ENCODE peak calls at places on chromosomes 11 and 22, in seven cellular contexts. Y is tibial nerve, N is aorta, Q is cardiac fibroblast, C is adipocyte, X is ascending aorta, Z is colonic mucosa. A is an unnamed sample.

GRCh38 chr11:44133335-44133946 is 38.0 kb downstream of the EXT2 start:
- DNase-seq in Y (no peak), N (no peak), Q (peak), C (peak), X (no peak), Z (no peak), A (peak)

GRCh38 chr11:3836903-3837302 is 3.9 kb downstream of the RHOG start:
- DNase-seq in Y (no peak), N (peak), Q (no peak), C (no peak), X (no peak), Z (no peak), A (no peak)

GRCh38 chr11:95788921-95789505 is 569 bp downstream of the FAM76B start:
- DNase-seq in Y (no peak), N (no peak), Q (peak), C (peak), X (no peak), Z (no peak), A (peak)

GRCh38 chr11:46472662-46472994 is 81.1 kb upstream of the CHRM4 start:
- DNase-seq in Y (no peak), N (no peak), Q (no peak), C (no peak), X (no peak), Z (peak), A (no peak)

GRCh38 chr11:124445646-124446139 is at the start of gene OR8B8:
- DNase-seq in Y (no peak), N (no peak), Q (no peak), C (no peak), X (no peak), Z (no peak), A (no peak)

GRCh38 chr22:49464024-49464423 is 363.6 kb downstream of the BRD1 start:
- DNase-seq in Y (no peak), N (no peak), Q (no peak), C (no peak), X (no peak), Z (no peak), A (no peak)

GRCh38 chr22:50027639-50028537 is 15.3 kb upstream of the IL17REL start:
- DNase-seq in Y (no peak), N (peak), Q (no peak), C (no peak), X (no peak), Z (no peak), A (peak)

GRCh38 chr11:95680169-95680929 is 109.2 kb downstream of the FAM76B start:
- DNase-seq in Y (no peak), N (no peak), Q (peak), C (peak), X (no peak), Z (no peak), A (no peak)

GRCh38 chr11:103013426-103013825 is 57.9 kb upstream of the MMP13 start:
- DNase-seq in Y (no peak), N (no peak), Q (peak), C (peak), X (no peak), Z (no peak), A (no peak)

GRCh38 chr22:48503035-48503625 is 1324.5 kb downstream of the BRD1 start:
- DNase-seq in Y (no peak), N (peak), Q (no peak), C (no peak), X (no peak), Z (no peak), A (no peak)

GRCh38 chr11:132610216-132610615 is 922.1 kb downstream of the OPCML start:
- DNase-seq in Y (no peak), N (no peak), Q (peak), C (no peak), X (no peak), Z (no peak), A (no peak)

GRCh38 chr11:72648737-72649136 is 25.5 kb downstream of the PDE2A start:
- DNase-seq in Y (no peak), N (no peak), Q (no peak), C (no peak), X (no peak), Z (no peak), A (no peak)

GRCh38 chr11:2781413-2782274 is 81.8 kb upstream of the KCNQ1OT1 start:
- DNase-seq in Y (peak), N (peak), Q (no peak), C (no peak), X (peak), Z (peak), A (peak)

GRCh38 chr11:69501891-69502860 is 20.7 kb downstream of the LINC01488 start:
- DNase-seq in Y (no peak), N (peak), Q (no peak), C (no peak), X (no peak), Z (no peak), A (no peak)

GRCh38 chr22:44584256-44584902 is 86.3 kb upstream of the RTL6 start:
- DNase-seq in Y (no peak), N (peak), Q (no peak), C (no peak), X (no peak), Z (no peak), A (peak)

GRCh38 chr22:46528121-46528610 is 9.3 kb downstream of the CELSR1 start:
- DNase-seq in Y (no peak), N (no peak), Q (peak), C (no peak), X (no peak), Z (peak), A (no peak)

GRCh38 chr22:35524966-35525686 is 15.5 kb upstream of the RASD2 start:
- DNase-seq in Y (no peak), N (no peak), Q (no peak), C (peak), X (no peak), Z (peak), A (no peak)

GRCh38 chr22:32448980-32449379 is 15.3 kb downstream of the BPIFC start:
- DNase-seq in Y (no peak), N (no peak), Q (no peak), C (no peak), X (no peak), Z (no peak), A (no peak)

GRCh38 chr11:24453129-24453723 is 43.6 kb upstream of the LUZP2 start:
- DNase-seq in Y (no peak), N (no peak), Q (no peak), C (no peak), X (no peak), Z (no peak), A (no peak)

GRCh38 chr11:13487661-13488030 is 8.2 kb downstream of the PTH start:
- DNase-seq in Y (no peak), N (no peak), Q (peak), C (peak), X (no peak), Z (peak), A (peak)

GRCh38 chr11:65558785-65559509 is 788 bp upstream of the LTBP3 start:
- DNase-seq in Y (no peak), N (peak), Q (peak), C (peak), X (no peak), Z (peak), A (peak)

GRCh38 chr22:36332623-36333331 is 55.0 kb downstream of the MYH9 start:
- DNase-seq in Y (no peak), N (no peak), Q (peak), C (no peak), X (no peak), Z (peak), A (peak)

GRCh38 chr11:1285876-1286275 is 23.6 kb downstream of the TOLLIP start:
- DNase-seq in Y (no peak), N (no peak), Q (no peak), C (no peak), X (no peak), Z (no peak), A (no peak)

GRCh38 chr11:18491924-18492323 is 34.8 kb downstream of the TSG101 start:
- DNase-seq in Y (no peak), N (no peak), Q (peak), C (peak), X (no peak), Z (no peak), A (no peak)

GRCh38 chr11:128552783-128553661 is 34.3 kb downstream of the ETS1 start:
- DNase-seq in Y (peak), N (no peak), Q (peak), C (peak), X (no peak), Z (no peak), A (no peak)

GRCh38 chr11:125923633-125924032 is 19.3 kb downstream of the DDX25 start:
- DNase-seq in Y (no peak), N (no peak), Q (no peak), C (no peak), X (no peak), Z (no peak), A (no peak)

GRCh38 chr11:76249195-76249741 is 43.0 kb upstream of the WNT11 start:
- DNase-seq in Y (no peak), N (no peak), Q (no peak), C (no peak), X (no peak), Z (peak), A (no peak)

GRCh38 chr11:84355911-84356310 is 1069.7 kb upstream of the CCDC90B start:
- DNase-seq in Y (no peak), N (no peak), Q (no peak), C (no peak), X (no peak), Z (no peak), A (no peak)

GRCh38 chr22:33461698-33462434 is 403.7 kb upstream of the SYN3 start:
- DNase-seq in Y (no peak), N (no peak), Q (no peak), C (no peak), X (no peak), Z (no peak), A (no peak)

GRCh38 chr22:50217543-50218152 is 16.8 kb downstream of the SELENOO start:
- DNase-seq in Y (no peak), N (no peak), Q (no peak), C (no peak), X (no peak), Z (no peak), A (peak)

GRCh38 chr22:24494535-24495364 is at the start of gene UPB1:
- DNase-seq in Y (no peak), N (no peak), Q (no peak), C (no peak), X (no peak), Z (no peak), A (peak)

GRCh38 chr22:48417143-48418070 is 1410.3 kb downstream of the BRD1 start:
- DNase-seq in Y (no peak), N (peak), Q (no peak), C (no peak), X (no peak), Z (no peak), A (peak)

GRCh38 chr11:124899376-124900145 is 1.9 kb upstream of the ROBO4 start:
- DNase-seq in Y (no peak), N (no peak), Q (peak), C (peak), X (no peak), Z (no peak), A (peak)

GRCh38 chr22:38497869-38498268 is 8.2 kb downstream of the DDX17 start:
- DNase-seq in Y (no peak), N (no peak), Q (no peak), C (no peak), X (no peak), Z (no peak), A (no peak)

GRCh38 chr22:38505595-38506117 is 455 bp downstream of the DDX17 start:
- DNase-seq in Y (peak), N (peak), Q (peak), C (peak), X (no peak), Z (peak), A (peak)

GRCh38 chr22:38504731-38505594 is 1.1 kb downstream of the DDX17 start:
- DNase-seq in Y (no peak), N (peak), Q (peak), C (peak), X (no peak), Z (peak), A (peak)

GRCh38 chr22:38503021-38503420 is 3.1 kb downstream of the DDX17 start:
- DNase-seq in Y (no peak), N (no peak), Q (no peak), C (no peak), X (no peak), Z (no peak), A (no peak)

GRCh38 chr22:38501797-38502672 is 4.1 kb downstream of the DDX17 start:
- DNase-seq in Y (no peak), N (no peak), Q (no peak), C (no peak), X (no peak), Z (no peak), A (no peak)
- H3K4me3 ChIP-seq in Y (no peak), N (no peak), Q (peak), C (peak), X (peak), Z (no peak), A (no peak)

GRCh38 chr11:117876049-117876340 is 463 bp downstream of the FXYD6 start:
- DNase-seq in Y (no peak), N (no peak), Q (no peak), C (no peak), X (no peak), Z (no peak), A (no peak)

GRCh38 chr11:117874910-117875396 is 1.5 kb downstream of the FXYD6 start:
- DNase-seq in Y (no peak), N (no peak), Q (no peak), C (no peak), X (no peak), Z (no peak), A (no peak)

GRCh38 chr11:117875397-117876048 is 935 bp downstream of the FXYD6 start:
- DNase-seq in Y (no peak), N (no peak), Q (no peak), C (no peak), X (no peak), Z (no peak), A (peak)

GRCh38 chr11:117877120-117877784 is 794 bp upstream of the FXYD6 start:
- DNase-seq in Y (no peak), N (no peak), Q (no peak), C (no peak), X (no peak), Z (no peak), A (peak)

GRCh38 chr11:117876341-117877119 is at the start of gene FXYD6:
- DNase-seq in Y (no peak), N (no peak), Q (no peak), C (peak), X (no peak), Z (peak), A (peak)
- H3K4me3 ChIP-seq in Y (peak), N (no peak), Q (no peak), C (peak), X (peak), Z (peak), A (peak)

GRCh38 chr11:61919113-61919840 is 1.9 kb upstream of the RAB3IL1 start:
- DNase-seq in Y (no peak), N (peak), Q (no peak), C (no peak), X (no peak), Z (peak), A (peak)

GRCh38 chr11:61917043-61917356 is 366 bp downstream of the RAB3IL1 start:
- DNase-seq in Y (no peak), N (no peak), Q (no peak), C (no peak), X (no peak), Z (peak), A (no peak)

GRCh38 chr11:61919841-61920631 is 2.7 kb upstream of the RAB3IL1 start:
- DNase-seq in Y (no peak), N (peak), Q (no peak), C (no peak), X (no peak), Z (no peak), A (peak)

GRCh38 chr11:61917357-61918109 is at the start of gene RAB3IL1:
- DNase-seq in Y (peak), N (peak), Q (peak), C (peak), X (no peak), Z (peak), A (peak)

GRCh38 chr11:61918251-61919112 is 1.1 kb upstream of the RAB3IL1 start:
- DNase-seq in Y (no peak), N (peak), Q (no peak), C (no peak), X (no peak), Z (peak), A (peak)
- H3K4me3 ChIP-seq in Y (no peak), N (no peak), Q (peak), C (peak), X (peak), Z (no peak), A (no peak)

GRCh38 chr11:62926669-62927455 is 5.7 kb upstream of the CHRM1 start:
- DNase-seq in Y (no peak), N (no peak), Q (no peak), C (no peak), X (no peak), Z (no peak), A (peak)
- H3K4me3 ChIP-seq in Y (peak), N (no peak), Q (no peak), C (peak), X (peak), Z (no peak), A (peak)

DNA sequence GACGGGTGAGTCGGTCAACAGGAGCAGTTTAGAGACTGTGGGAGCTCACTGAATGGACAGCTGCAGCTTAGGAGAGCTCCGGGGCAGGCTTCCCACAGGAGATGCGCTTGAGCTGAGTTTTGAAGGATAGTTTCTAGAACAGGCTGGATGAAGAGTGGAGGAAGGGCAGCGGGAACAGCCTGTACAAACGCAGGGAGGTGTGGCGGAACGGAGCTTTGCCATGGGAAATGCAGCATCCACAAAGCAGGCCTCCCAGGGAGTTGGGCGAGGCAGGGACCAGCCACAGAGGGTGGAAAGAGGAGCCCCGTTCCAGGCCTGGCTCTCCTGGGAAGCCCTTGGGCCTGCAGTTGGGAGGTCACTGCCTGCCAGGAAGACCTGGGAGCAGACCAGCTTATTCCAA is 26.8 kb upstream of the TEF start:
- DNase-seq in Y (no peak), N (no peak), Q (no peak), C (no peak), X (no peak), Z (no peak), A (no peak)
- H3K4me3 ChIP-seq in Y (no peak), N (no peak), Q (no peak), C (no peak), X (no peak), Z (no peak), A (no peak)

GRCh38 chr11:74641905-74642304 is 49.5 kb downstream of the POLD3 start:
- DNase-seq in Y (no peak), N (no peak), Q (no peak), C (peak), X (no peak), Z (no peak), A (no peak)
- H3K4me3 ChIP-seq in Y (no peak), N (no peak), Q (no peak), C (no peak), X (no peak), Z (no peak), A (no peak)

GRCh38 chr11:60959445-60959844 is 7.5 kb upstream of the SLC15A3 start:
- DNase-seq in Y (no peak), N (no peak), Q (peak), C (peak), X (no peak), Z (no peak), A (no peak)
- H3K4me3 ChIP-seq in Y (no peak), N (no peak), Q (no peak), C (no peak), X (no peak), Z (no peak), A (no peak)

DNA sequence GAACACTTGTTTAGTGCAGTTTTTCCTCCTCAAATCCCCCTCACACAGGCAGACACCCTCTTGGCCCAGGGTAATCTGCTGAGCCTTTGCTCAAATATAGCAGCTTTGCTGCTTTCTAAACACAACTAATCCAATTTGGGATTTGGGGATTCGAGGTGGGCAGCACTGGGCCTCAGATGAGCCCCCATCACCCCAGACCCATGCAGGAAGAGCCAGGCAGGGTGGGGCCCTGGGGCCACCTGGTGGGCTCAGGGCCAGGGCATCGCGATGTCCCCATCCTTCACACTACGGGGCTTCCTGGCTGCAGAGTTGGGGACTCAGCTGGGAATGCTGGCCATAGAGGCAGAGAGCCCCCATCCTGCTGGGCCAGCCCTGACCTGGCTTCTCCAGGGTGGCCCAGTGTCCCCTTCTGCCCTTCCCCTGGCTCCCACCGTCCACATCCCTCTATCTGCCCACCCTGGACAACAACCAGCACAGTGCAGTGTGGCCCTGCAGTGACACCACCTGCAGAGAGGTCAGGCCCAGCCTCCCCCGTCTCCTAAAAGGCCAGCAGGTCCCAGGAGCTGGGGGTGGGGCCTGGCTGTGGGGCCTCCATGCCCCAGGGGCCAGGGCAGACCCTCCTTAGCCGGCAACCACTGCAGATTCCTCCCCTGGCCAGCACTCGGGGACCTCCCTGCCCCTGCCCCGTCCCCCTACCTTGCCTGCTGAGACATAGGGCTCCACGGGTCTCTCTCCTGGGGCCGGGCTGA is 56.6 kb upstream of the CCDC188 start:
- DNase-seq in Y (no peak), N (no peak), Q (no peak), C (no peak), X (no peak), Z (no peak), A (no peak)
- H3K4me3 ChIP-seq in Y (no peak), N (no peak), Q (peak), C (peak), X (peak), Z (peak), A (no peak)